ENCODE peak calls at places on chromosomes 12 and 14, in eight cellular contexts. I is sigmoid colon, X is GM23338, T is HCT116, Y is transverse colon, H is HepG2, E is suprapubic skin, U is spleen. M is an unnamed sample.

GRCh38 chr14:69096766-69097475 is 56.0 kb downstream of the DCAF5 start:
- DNase-seq in Y (no peak), T (no peak), X (peak), E (no peak), U (no peak), H (no peak), I (no peak), M (no peak)

GRCh38 chr12:25591132-25591531 is 38.0 kb upstream of the LMNTD1 start:
- DNase-seq in H (no peak), Y (no peak), U (no peak), I (no peak), X (peak), E (no peak), T (no peak), M (no peak)

GRCh38 chr14:69617796-69618195 is 6.4 kb downstream of the SUSD6 start:
- DNase-seq in T (no peak), I (no peak), X (no peak), Y (no peak), E (no peak), U (no peak), H (no peak), M (no peak)

GRCh38 chr14:74855021-74855420 is 20.9 kb downstream of the PROX2 start:
- DNase-seq in Y (no peak), I (no peak), U (no peak), T (no peak), X (no peak), E (no peak), H (no peak), M (no peak)

GRCh38 chr14:99262977-99263448 is 9.0 kb downstream of the BCL11B start:
- DNase-seq in I (no peak), H (no peak), T (no peak), E (no peak), Y (no peak), X (peak), U (peak), M (no peak)

GRCh38 chr14:26966942-26967341 is 369.1 kb upstream of the NOVA1 start:
- DNase-seq in T (no peak), X (peak), U (no peak), H (no peak), Y (no peak), I (peak), E (no peak), M (no peak)

GRCh38 chr12:118436002-118436724 is 59.8 kb downstream of the SUDS3 start:
- DNase-seq in U (no peak), Y (no peak), X (peak), I (no peak), T (peak), H (no peak), E (no peak), M (no peak)

GRCh38 chr14:75542585-75543091 is 20.4 kb downstream of the BATF start:
- DNase-seq in T (no peak), E (peak), X (peak), H (no peak), Y (peak), I (peak), U (peak), M (peak)

GRCh38 chr12:63989301-63989845 is 144.9 kb downstream of the SRGAP1 start:
- DNase-seq in H (peak), U (no peak), X (no peak), E (no peak), Y (no peak), T (no peak), I (no peak), M (peak)

GRCh38 chr12:52151153-52151858 is 40.5 kb downstream of the KRT80 start:
- DNase-seq in Y (no peak), I (no peak), E (no peak), U (peak), T (no peak), H (no peak), X (no peak), M (no peak)

GRCh38 chr12:116532986-116533342 is 26.2 kb upstream of the MAP1LC3B2 start:
- DNase-seq in H (no peak), T (no peak), U (no peak), Y (no peak), X (no peak), E (no peak), I (no peak), M (no peak)

GRCh38 chr14:68297871-68298468 is 478.4 kb downstream of the RAD51B start:
- DNase-seq in E (no peak), X (peak), Y (no peak), H (peak), T (no peak), U (no peak), I (no peak), M (no peak)

GRCh38 chr12:64669270-64669842 is 59.1 kb downstream of the RASSF3 start:
- DNase-seq in U (peak), I (peak), E (no peak), X (peak), H (peak), T (no peak), Y (peak), M (peak)

GRCh38 chr12:106892075-106892474 is 63.6 kb upstream of the TMEM263 start:
- DNase-seq in I (no peak), X (no peak), Y (peak), U (no peak), H (no peak), E (no peak), T (no peak), M (no peak)

GRCh38 chr12:72057330-72057911 is 118.8 kb downstream of the TPH2 start:
- DNase-seq in T (no peak), X (no peak), U (no peak), I (no peak), Y (no peak), H (no peak), E (no peak), M (no peak)

DNA sequence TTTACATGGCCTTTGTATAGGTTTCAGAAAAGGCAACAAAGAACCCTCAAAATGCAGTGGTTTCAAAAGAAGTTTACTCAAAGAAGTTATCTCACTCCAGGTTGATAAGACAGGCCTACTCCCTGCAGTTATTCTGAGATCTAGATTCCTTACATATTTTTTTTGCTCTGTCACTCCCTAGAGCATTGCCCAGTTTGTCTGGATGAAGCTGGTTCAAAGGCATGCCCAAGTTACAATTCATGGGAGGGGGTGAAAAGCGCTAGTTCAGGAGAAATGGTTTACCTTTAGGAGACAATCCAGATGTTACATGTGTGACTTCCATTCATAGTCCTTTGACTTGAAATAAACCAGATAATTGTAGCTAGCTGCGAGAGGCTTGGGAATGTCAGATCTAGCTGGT is 115.0 kb downstream of the TPH2 start:
- DNase-seq in E (no peak), T (no peak), X (no peak), I (no peak), H (no peak), Y (no peak), U (no peak), M (no peak)
- TF ChIP-seq CTCF in E (no peak), T (no peak), X (no peak), I (no peak), H (no peak), Y (no peak), U (no peak), M (no peak)

DNA sequence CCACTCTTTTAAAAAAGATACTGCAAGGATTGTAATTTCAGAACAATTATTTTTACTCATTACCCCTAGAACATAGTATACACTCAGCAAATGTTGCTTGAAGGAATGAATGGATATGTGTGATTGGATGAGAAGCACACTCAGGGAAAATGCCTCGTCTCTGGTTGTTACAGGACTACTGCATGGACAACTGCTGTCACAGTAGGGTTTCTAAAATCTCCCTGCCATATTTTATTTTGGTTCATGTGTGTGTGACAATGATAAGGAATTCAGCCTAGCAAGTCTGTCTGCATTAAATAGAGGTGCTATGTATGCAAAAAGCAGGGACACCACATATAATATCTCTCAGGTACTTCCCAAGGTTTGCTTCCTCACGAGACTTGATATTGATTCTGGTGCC is 1.4 kb downstream of the PTPRR start:
- DNase-seq in I (no peak), X (no peak), T (no peak), E (no peak), U (no peak), H (no peak), Y (no peak), M (no peak)
- TF ChIP-seq POLR2AphosphoS5 in I (no peak), X (no peak), T (no peak), E (no peak), U (no peak), H (no peak), Y (no peak), M (no peak)

GRCh38 chr14:31029016-31029970 is 3.1 kb upstream of the STRN3 start:
- DNase-seq in Y (no peak), X (no peak), H (no peak), T (no peak), E (no peak), I (no peak), U (no peak), M (no peak)
- TF ChIP-seq CTCF in Y (no peak), X (no peak), H (no peak), T (no peak), E (no peak), I (no peak), U (no peak), M (no peak)

GRCh38 chr14:60248697-60249314 is at the start of gene PPM1A:
- DNase-seq in U (peak), Y (peak), X (peak), T (peak), E (peak), H (peak), I (peak), M (peak)
- TF ChIP-seq POLR2AphosphoS5 in U (peak), Y (peak), X (peak), T (peak), E (peak), H (peak), I (peak), M (peak)

GRCh38 chr12:48004941-48005749 is 869 bp upstream of the COL2A1 start:
- DNase-seq in Y (no peak), I (no peak), U (no peak), X (peak), T (no peak), E (no peak), H (no peak), M (no peak)
- TF ChIP-seq CTCF in Y (no peak), I (no peak), U (no peak), X (no peak), T (no peak), E (no peak), H (no peak), M (no peak)

GRCh38 chr12:2507811-2508210 is 287.0 kb upstream of the FKBP4 start:
- DNase-seq in X (peak), U (no peak), Y (no peak), E (no peak), H (no peak), I (no peak), T (no peak), M (no peak)

GRCh38 chr12:2509137-2509536 is 285.6 kb upstream of the FKBP4 start:
- DNase-seq in T (no peak), I (no peak), X (no peak), Y (no peak), H (no peak), U (no peak), E (no peak), M (no peak)

GRCh38 chr12:2514038-2514340 is 280.8 kb upstream of the FKBP4 start:
- DNase-seq in U (no peak), E (no peak), Y (no peak), I (no peak), H (no peak), X (no peak), T (no peak), M (no peak)

GRCh38 chr12:2513141-2514037 is 281.4 kb upstream of the FKBP4 start:
- DNase-seq in U (no peak), X (no peak), H (no peak), E (no peak), Y (no peak), T (no peak), I (no peak), M (no peak)

GRCh38 chr12:2510066-2510465 is 284.7 kb upstream of the FKBP4 start:
- DNase-seq in X (no peak), H (no peak), U (no peak), E (no peak), I (no peak), T (no peak), Y (no peak), M (no peak)
- TF ChIP-seq POLR2AphosphoS5 in X (no peak), H (no peak), U (no peak), E (no peak), I (no peak), T (no peak), Y (no peak), M (no peak)

GRCh38 chr12:31011746-31012567 is 61.7 kb upstream of the DDX11 start:
- DNase-seq in E (no peak), T (no peak), I (peak), Y (no peak), X (no peak), H (no peak), U (peak), M (no peak)
- TF ChIP-seq CTCF in E (no peak), T (peak), I (no peak), Y (no peak), X (peak), H (peak), U (no peak), M (no peak)

DNA sequence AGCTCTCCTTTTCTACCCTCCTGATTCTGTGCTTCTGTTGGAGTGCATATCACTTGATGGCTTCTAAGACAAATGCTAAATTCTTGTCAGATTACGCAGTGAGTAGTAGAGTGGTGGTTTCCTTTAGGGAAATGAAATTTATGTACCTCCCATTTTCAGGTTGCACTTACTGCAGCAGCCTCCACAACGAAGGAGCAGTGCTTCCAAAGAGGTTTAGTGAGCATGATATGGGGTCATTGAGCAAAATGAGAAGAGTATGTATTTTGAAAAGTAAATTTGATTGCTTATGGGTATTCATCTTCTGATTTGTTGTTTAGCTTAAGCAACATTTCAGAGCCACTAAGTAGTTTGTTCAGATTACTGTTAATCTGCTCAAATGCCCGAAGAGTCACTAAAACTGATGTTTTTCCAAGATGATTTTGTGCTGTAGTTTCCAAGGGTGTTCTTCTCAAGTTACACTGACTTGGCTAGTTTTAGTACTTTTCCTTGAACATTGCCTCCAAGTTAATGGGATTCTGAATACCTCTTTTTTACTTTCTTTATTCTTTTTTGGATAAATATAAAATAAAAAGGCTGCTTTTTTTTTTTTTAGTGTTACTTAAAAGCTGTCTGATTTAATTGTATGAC is 493.7 kb downstream of the PCNX1 start:
- DNase-seq in I (no peak), X (no peak), U (no peak), T (no peak), Y (no peak), E (no peak), H (no peak), M (no peak)
- TF ChIP-seq POLR2AphosphoS5 in I (no peak), X (no peak), U (peak), T (no peak), Y (peak), E (no peak), H (no peak), M (no peak)

DNA sequence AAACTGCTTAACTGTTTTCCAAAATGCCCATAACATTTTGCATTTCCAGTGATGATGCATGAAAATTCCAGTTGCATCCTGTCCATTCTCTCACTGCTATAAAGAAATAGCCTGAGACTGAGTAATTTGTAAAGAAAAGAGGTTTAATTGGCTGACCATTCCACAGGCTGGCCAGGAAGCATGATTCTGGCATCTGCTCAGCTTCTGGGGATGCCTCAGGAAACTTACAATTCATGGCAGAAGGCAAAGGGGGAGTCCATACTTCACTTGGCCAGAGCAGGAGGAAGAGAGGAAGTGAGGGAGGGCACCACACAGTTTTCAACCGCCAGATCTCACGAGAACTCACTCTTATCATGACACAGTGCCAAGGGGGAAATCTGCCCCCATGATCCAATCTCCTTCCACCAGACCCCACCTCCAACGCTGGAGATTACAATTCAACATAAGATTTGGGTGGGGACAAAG is 18.2 kb upstream of the CLEC2D start:
- DNase-seq in I (no peak), E (no peak), T (no peak), Y (no peak), H (no peak), X (no peak), U (peak), M (no peak)
- TF ChIP-seq CTCF in I (no peak), E (no peak), T (no peak), Y (no peak), H (no peak), X (no peak), U (no peak), M (no peak)

GRCh38 chr12:2034633-2035420 is 18.0 kb upstream of the CACNA1C start:
- DNase-seq in Y (peak), U (peak), H (peak), E (peak), T (peak), I (peak), X (peak), M (peak)
- TF ChIP-seq POLR2AphosphoS5 in Y (no peak), U (no peak), H (no peak), E (no peak), T (peak), I (peak), X (peak), M (peak)

M was measured in stomach.